ENCODE peak calls at places on chromosomes 4 and X, in seven cellular contexts. Q, M, O, K, P, I and U are unnamed samples.

GRCh38 chr4:83138979-83139378 is 24.4 kb upstream of the PLAC8 start:
- DNase-seq in M (no peak), K (no peak), O (no peak), P (no peak), I (no peak), Q (no peak), U (peak)

GRCh38 chr4:677431-678293 is 3.3 kb downstream of the MYL5 start:
- DNase-seq in M (no peak), Q (no peak), K (no peak), I (peak), P (peak), O (peak), U (peak)

GRCh38 chrX:68895339-68896250 is 66.8 kb downstream of the EFNB1 start:
- DNase-seq in P (peak), I (no peak), K (peak), M (no peak), O (no peak), Q (no peak), U (peak)

GRCh38 chrX:19864736-19865135 is 22.7 kb downstream of the SH3KBP1 start:
- DNase-seq in O (no peak), K (no peak), M (peak), I (peak), Q (no peak), P (no peak), U (no peak)

GRCh38 chr4:72591547-72591946 is 22.5 kb upstream of the ADAMTS3 start:
- DNase-seq in I (no peak), M (no peak), O (no peak), P (no peak), K (no peak), Q (no peak), U (no peak)

GRCh38 chrX:1400731-1401471 is 9.0 kb upstream of the SLC25A6 start:
- DNase-seq in I (no peak), P (no peak), M (no peak), K (peak), O (no peak), Q (peak), U (no peak)

GRCh38 chr4:72564184-72564583 is 4.8 kb downstream of the ADAMTS3 start:
- DNase-seq in P (peak), Q (no peak), M (no peak), K (no peak), O (no peak), I (no peak), U (no peak)

GRCh38 chr4:147118523-147118922 is 172.9 kb upstream of the TTC29 start:
- DNase-seq in M (no peak), I (no peak), K (no peak), O (no peak), Q (no peak), P (no peak), U (no peak)

GRCh38 chr4:47315346-47315745 is 148.2 kb downstream of the COMMD8 start:
- DNase-seq in M (no peak), I (no peak), Q (no peak), O (no peak), P (peak), K (no peak), U (no peak)

GRCh38 chrX:118272237-118272636 is 73.7 kb upstream of the WDR44 start:
- DNase-seq in P (peak), Q (no peak), K (no peak), O (no peak), M (no peak), I (no peak), U (no peak)

DNA sequence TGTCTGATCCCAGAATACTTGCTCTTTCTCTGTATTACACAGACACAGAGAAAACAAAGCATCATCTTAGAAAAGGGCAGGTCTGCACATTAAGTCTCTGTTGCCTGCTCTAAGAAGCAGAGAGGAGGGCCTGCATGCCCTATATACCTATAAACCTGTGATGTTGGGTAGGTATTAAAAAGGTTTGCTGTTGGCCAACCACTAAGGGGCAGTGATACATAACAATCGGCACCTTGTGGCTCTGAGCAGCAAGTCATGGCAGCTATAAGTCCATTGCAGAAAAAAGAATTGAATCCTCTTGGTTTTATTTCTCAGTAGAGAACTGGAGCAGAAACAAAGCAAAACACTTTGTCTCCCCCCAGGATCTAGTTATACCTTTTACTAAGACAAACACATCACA is 1364.4 kb downstream of the STIM2 start:
- DNase-seq in M (no peak), I (peak), Q (no peak), P (peak), K (no peak), O (peak), U (no peak)
- TF ChIP-seq CTCF in M (no peak), I (peak), Q (no peak), P (peak), K (no peak), O (peak), U (no peak)

DNA sequence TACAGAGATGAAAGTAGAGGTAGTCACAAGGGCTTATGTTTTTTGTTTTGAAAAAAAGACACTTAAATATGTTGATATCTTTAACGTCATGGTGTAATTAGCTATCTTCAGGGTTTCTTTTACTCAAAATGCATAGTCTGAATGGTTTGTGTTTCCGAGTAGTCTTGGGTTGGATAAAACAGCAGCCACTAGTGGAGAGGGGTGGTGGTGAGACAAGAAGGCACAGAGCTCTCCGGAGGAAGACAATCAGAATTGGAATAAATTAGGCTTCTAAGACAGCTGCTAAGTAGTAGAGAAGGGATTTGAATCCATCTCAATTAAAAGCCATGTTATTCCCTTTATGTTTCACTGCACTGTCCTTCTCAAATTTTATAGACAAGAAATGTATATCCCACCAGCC is 240.4 kb upstream of the VEGFC start:
- DNase-seq in M (no peak), I (no peak), P (no peak), K (no peak), Q (no peak), O (no peak), U (no peak)
- TF ChIP-seq CTCF in M (no peak), I (no peak), P (no peak), K (no peak), Q (no peak), O (no peak), U (no peak)

GRCh38 chr4:162957521-162958143 is 209.1 kb downstream of the NAF1 start:
- DNase-seq in M (no peak), I (no peak), K (no peak), O (no peak), P (no peak), Q (no peak), U (no peak)

GRCh38 chr4:162954976-162955375 is 211.7 kb downstream of the NAF1 start:
- DNase-seq in P (no peak), Q (no peak), M (no peak), I (no peak), K (no peak), O (no peak), U (no peak)

DNA sequence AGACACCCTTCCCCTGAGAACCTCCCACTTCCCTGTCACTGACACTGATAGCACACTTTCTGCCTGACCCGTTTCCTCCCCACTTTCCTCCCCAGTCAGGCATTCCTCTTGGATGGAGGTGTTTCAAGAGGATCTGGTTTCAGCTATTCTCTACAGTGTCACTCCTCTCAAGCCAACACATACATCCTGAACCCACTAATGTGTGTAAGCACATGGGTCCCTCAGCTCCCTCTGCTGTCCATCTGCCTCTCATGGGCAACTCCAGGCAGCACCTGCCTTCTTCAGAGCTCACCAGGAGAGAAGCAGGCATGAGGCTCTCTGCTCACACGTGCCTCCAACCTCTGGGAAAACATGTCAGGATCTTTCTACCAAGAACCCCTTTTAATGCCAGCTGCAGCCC is 207.6 kb downstream of the NAF1 start:
- DNase-seq in K (no peak), M (no peak), I (no peak), P (peak), O (no peak), Q (no peak), U (no peak)
- TF ChIP-seq CTCF in K (no peak), M (no peak), I (no peak), P (no peak), O (no peak), Q (no peak), U (no peak)

DNA sequence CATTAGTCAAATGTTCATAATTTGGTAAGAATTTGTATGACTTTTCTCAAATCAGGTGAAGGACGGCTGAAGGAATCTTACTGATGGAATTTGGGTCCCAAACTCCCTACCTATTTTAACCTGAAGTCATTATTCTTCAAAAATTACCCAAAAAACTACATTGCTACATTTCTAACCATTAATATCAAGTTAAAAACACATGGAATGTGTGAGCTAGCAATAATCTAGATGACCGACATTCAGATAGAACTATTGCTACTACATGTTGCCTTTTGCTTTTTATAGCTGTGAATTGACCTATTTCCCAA is 25.3 kb upstream of the WWC2 start:
- DNase-seq in M (no peak), K (no peak), O (no peak), I (no peak), P (no peak), Q (no peak), U (no peak)
- TF ChIP-seq CTCF in M (no peak), K (no peak), O (peak), I (peak), P (no peak), Q (peak), U (peak)

GRCh38 chr4:164526916-164527315 is 227.0 kb upstream of the SMIM31 start:
- DNase-seq in M (no peak), K (no peak), I (no peak), O (no peak), Q (no peak), P (no peak), U (no peak)
- TF ChIP-seq CTCF in M (no peak), K (no peak), I (no peak), O (no peak), Q (no peak), P (no peak), U (no peak)

GRCh38 chrX:143139681-143140080 is 114.0 kb downstream of the SPANXN4 start:
- DNase-seq in O (no peak), I (no peak), P (no peak), K (no peak), M (no peak), Q (no peak), U (no peak)
- TF ChIP-seq CTCF in O (no peak), I (no peak), P (no peak), K (no peak), M (no peak), Q (no peak), U (no peak)

GRCh38 chr4:176226736-176227135 is 31.4 kb upstream of the SPATA4 start:
- DNase-seq in M (no peak), K (no peak), I (no peak), P (no peak), O (no peak), Q (no peak), U (no peak)

GRCh38 chr4:176217510-176217909 is 22.1 kb upstream of the SPATA4 start:
- DNase-seq in I (peak), M (no peak), P (no peak), O (no peak), Q (no peak), K (no peak), U (no peak)

GRCh38 chr4:176223561-176223960 is 28.2 kb upstream of the SPATA4 start:
- DNase-seq in K (no peak), M (no peak), Q (no peak), I (no peak), P (no peak), O (no peak), U (no peak)

GRCh38 chr4:176222149-176222548 is 26.8 kb upstream of the SPATA4 start:
- DNase-seq in O (no peak), M (no peak), I (no peak), P (no peak), K (no peak), Q (no peak), U (no peak)
- TF ChIP-seq CTCF in O (no peak), M (no peak), I (no peak), P (no peak), K (no peak), Q (no peak), U (no peak)